ENCODE peak calls at places on chromosomes 13 and 19, in five cellular contexts. One of them, this sample, is unnamed.

GRCh38 chr19:15550273-15550672 is 41.9 kb downstream of the CYP4F22 start:
- DNase-seq in central memory CD4-positive, alpha-beta T cell: no peak
- DNase-seq in uterus: no peak
- DNase-seq in IMR-90: no peak
- DNase-seq in non-pigmented ciliary epithelial cell: no peak
- DNase-seq in this sample: no peak

GRCh38 chr13:23087884-23088283 is 92.9 kb upstream of the SGCG start:
- DNase-seq in uterus: no peak
- DNase-seq in non-pigmented ciliary epithelial cell: no peak
- DNase-seq in IMR-90: peak; percentile 20
- DNase-seq in central memory CD4-positive, alpha-beta T cell: no peak
- DNase-seq in this sample: peak; percentile 41

GRCh38 chr13:114119196-114119595 is 13.2 kb downstream of the RASA3 start:
- DNase-seq in non-pigmented ciliary epithelial cell: peak; percentile 83
- DNase-seq in uterus: peak; percentile 45
- DNase-seq in central memory CD4-positive, alpha-beta T cell: no peak
- DNase-seq in IMR-90: peak; percentile 95
- DNase-seq in this sample: peak; percentile 84

GRCh38 chr13:73015799-73016198 is 43.0 kb upstream of the KLF5 start:
- DNase-seq in non-pigmented ciliary epithelial cell: no peak
- DNase-seq in central memory CD4-positive, alpha-beta T cell: no peak
- DNase-seq in uterus: no peak
- DNase-seq in IMR-90: no peak
- DNase-seq in this sample: no peak

GRCh38 chr19:48868196-48868886 is at the start of gene PLEKHA4:
- DNase-seq in non-pigmented ciliary epithelial cell: no peak
- DNase-seq in central memory CD4-positive, alpha-beta T cell: no peak
- DNase-seq in IMR-90: peak; percentile 49
- DNase-seq in uterus: peak; percentile 80
- DNase-seq in this sample: peak; percentile 61

GRCh38 chr13:72180253-72180952 is 313.4 kb upstream of the DACH1 start:
- DNase-seq in IMR-90: peak; percentile 0
- DNase-seq in non-pigmented ciliary epithelial cell: peak; percentile 85
- DNase-seq in uterus: no peak
- DNase-seq in central memory CD4-positive, alpha-beta T cell: no peak
- DNase-seq in this sample: no peak

GRCh38 chr13:20332361-20333096 is 100.4 kb upstream of the GJB6 start:
- DNase-seq in central memory CD4-positive, alpha-beta T cell: no peak
- DNase-seq in IMR-90: no peak
- DNase-seq in uterus: no peak
- DNase-seq in non-pigmented ciliary epithelial cell: no peak
- DNase-seq in this sample: peak; percentile 78

GRCh38 chr19:460877-461609 is at the start of gene SHC2:
- DNase-seq in non-pigmented ciliary epithelial cell: no peak
- DNase-seq in central memory CD4-positive, alpha-beta T cell: no peak
- DNase-seq in uterus: peak; percentile 41
- DNase-seq in IMR-90: no peak
- DNase-seq in this sample: no peak

GRCh38 chr13:24228852-24229458 is 68.4 kb downstream of the SPATA13 start:
- DNase-seq in uterus: no peak
- DNase-seq in non-pigmented ciliary epithelial cell: no peak
- DNase-seq in IMR-90: peak; percentile 81
- DNase-seq in central memory CD4-positive, alpha-beta T cell: peak; percentile 35
- DNase-seq in this sample: peak; percentile 76